ENCODE peak calls at places on chromosomes 7 and 10, in four cellular contexts. I is stomach, L is HFF-Myc, V is NCI-H1417 treated with DMSO at 0.1 percent for 48 hours. X is an unnamed sample.
A peak's percentile ranks its signal among the peaks of the same experiment; 100 is the strongest.

GRCh38 chr7:136303162-136303561 is 326.0 kb upstream of the MTPN start:
- DNase-seq in I (no peak), L (no peak), V (no peak), X (no peak)

GRCh38 chr10:6588082-6588481 is 8.0 kb upstream of the PRKCQ start:
- DNase-seq in I (no peak), L (no peak), V (no peak), X (no peak)

GRCh38 chr7:14888904-14889482 is 13.6 kb downstream of the DGKB start:
- DNase-seq in I (no peak), L (no peak), V (no peak), X (no peak)

GRCh38 chr7:36048141-36048901 is 104.7 kb upstream of the EEPD1 start:
- DNase-seq in I (no peak), L (peak; percentile 45), V (no peak), X (peak; percentile 39)

GRCh38 chr7:3911685-3912084 is 610.6 kb downstream of the SDK1 start:
- DNase-seq in I (no peak), L (no peak), V (no peak), X (no peak)

GRCh38 chr7:17772581-17773288 is 167.6 kb downstream of the SNX13 start:
- DNase-seq in I (no peak), L (no peak), V (peak; percentile 5), X (no peak)

GRCh38 chr7:721619-722248 is 4.8 kb upstream of the DNAAF5 start:
- DNase-seq in I (no peak), L (no peak), V (no peak), X (no peak)

GRCh38 chr10:11538834-11539190 is 72.6 kb downstream of the USP6NL start:
- DNase-seq in I (no peak), L (no peak), V (no peak), X (no peak)

GRCh38 chr7:114415054-114415997 is 711 bp downstream of the FOXP2 start:
- DNase-seq in I (no peak), L (no peak), V (no peak), X (no peak)

GRCh38 chr7:41122256-41122987 is 580.5 kb downstream of the INHBA start:
- DNase-seq in I (no peak), L (no peak), V (no peak), X (no peak)

GRCh38 chr10:5373891-5374611 is 9.3 kb downstream of the UCN3 start:
- DNase-seq in I (no peak), L (no peak), V (no peak), X (no peak)

GRCh38 chr10:122168598-122168997 is 102.5 kb upstream of the BTBD16 start:
- DNase-seq in I (no peak), L (no peak), V (no peak), X (no peak)

GRCh38 chr10:125201108-125201524 is 40.8 kb upstream of the CTBP2 start:
- DNase-seq in I (no peak), L (no peak), V (no peak), X (no peak)

GRCh38 chr10:88819290-88819689 is 16.8 kb downstream of the LIPM start:
- DNase-seq in I (no peak), L (no peak), V (no peak), X (no peak)

GRCh38 chr7:46352335-46352954 is 431.4 kb upstream of the IGFBP3 start:
- DNase-seq in I (no peak), L (peak; percentile 33), V (no peak), X (peak; percentile 10)

GRCh38 chr7:22894585-22894984 is 71.9 kb upstream of the TOMM7 start:
- DNase-seq in I (no peak), L (no peak), V (no peak), X (no peak)

GRCh38 chr10:77267703-77268630 is 369.6 kb downstream of the KCNMA1 start:
- DNase-seq in I (no peak), L (no peak), V (no peak), X (no peak)

GRCh38 chr7:117230276-117231046 is 92.4 kb downstream of the WNT2 start:
- DNase-seq in I (no peak), L (no peak), V (no peak), X (no peak)

GRCh38 chr10:74289956-74290355 is 138.9 kb downstream of the ADK start:
- DNase-seq in I (no peak), L (no peak), V (no peak), X (no peak)

GRCh38 chr10:38045129-38045528 is 34.7 kb downstream of the ZNF33A start:
- DNase-seq in I (no peak), L (no peak), V (no peak), X (no peak)

GRCh38 chr10:98919899-98920298 is 315.8 kb downstream of the HPSE2 start:
- DNase-seq in I (no peak), L (peak; percentile 29), V (no peak), X (no peak)

GRCh38 chr7:44216521-44217030 is 15.8 kb downstream of the YKT6 start:
- DNase-seq in I (no peak), L (no peak), V (no peak), X (no peak)

GRCh38 chr7:51847461-51848134 is 531.0 kb upstream of the COBL start:
- DNase-seq in I (no peak), L (no peak), V (no peak), X (no peak)

GRCh38 chr10:45000138-45000763 is 472 bp upstream of the ZNF22 start:
- DNase-seq in I (no peak), L (no peak), V (no peak), X (no peak)

GRCh38 chr7:94182721-94183120 is 178.6 kb upstream of the BET1 start:
- DNase-seq in I (no peak), L (no peak), V (no peak), X (no peak)

GRCh38 chr7:126570845-126571244 is 681.9 kb downstream of the GRM8 start:
- DNase-seq in I (no peak), L (no peak), V (no peak), X (no peak)

GRCh38 chr7:151389768-151390593 is 19.9 kb downstream of the WDR86 start:
- DNase-seq in I (no peak), L (no peak), V (no peak), X (no peak)

GRCh38 chr7:151798851-151799428 is 78.0 kb downstream of the PRKAG2 start:
- DNase-seq in I (no peak), L (no peak), V (no peak), X (no peak)

GRCh38 chr10:71268247-71268691 is 50.8 kb upstream of the SLC29A3 start:
- DNase-seq in I (no peak), L (no peak), V (no peak), X (no peak)